ENCODE peak calls at places on chromosome 1, in five cellular contexts. J, T, N, A and I are unnamed samples.

GRCh38 chr1:207711285-207711684 is 40.6 kb upstream of the CD46 start:
- DNase-seq in A (peak; percentile 20), N (peak; percentile 9), J (no peak), T (no peak), I (no peak)

GRCh38 chr1:185155600-185156320 is 993 bp downstream of the TRMT1L start:
- DNase-seq in J (no peak), A (no peak), T (no peak), N (no peak), I (no peak)

GRCh38 chr1:212287261-212287895 is 2.2 kb downstream of the PPP2R5A start:
- DNase-seq in T (no peak), A (no peak), N (no peak), J (no peak), I (no peak)

GRCh38 chr1:35085421-35085820 is 6.2 kb downstream of the ZMYM1 start:
- DNase-seq in N (no peak), J (no peak), T (no peak), A (no peak), I (no peak)

GRCh38 chr1:173122344-173122880 is 71.7 kb upstream of the TNFSF18 start:
- DNase-seq in J (no peak), A (no peak), N (no peak), T (no peak), I (no peak)

GRCh38 chr1:96596226-96596625 is 125.4 kb upstream of the PTBP2 start:
- DNase-seq in T (no peak), J (no peak), A (peak; percentile 63), N (peak; percentile 50), I (no peak)

GRCh38 chr1:6252374-6252710 is 8.4 kb downstream of the HES3 start:
- DNase-seq in J (peak; percentile 13), T (no peak), A (no peak), N (no peak), I (no peak)

GRCh38 chr1:56297948-56298347 is 281.4 kb downstream of the PLPP3 start:
- DNase-seq in J (no peak), N (no peak), A (peak; percentile 83), T (no peak), I (no peak)

GRCh38 chr1:24849653-24850295 is 80.3 kb downstream of the RUNX3 start:
- DNase-seq in J (no peak), A (no peak), N (no peak), T (peak; percentile 25), I (peak; percentile 42)

GRCh38 chr1:106620521-106620954 is 435.9 kb upstream of the PRMT6 start:
- DNase-seq in T (no peak), A (no peak), N (no peak), J (no peak), I (no peak)

GRCh38 chr1:175555266-175555665 is 188.1 kb downstream of the TNR start:
- DNase-seq in N (no peak), T (no peak), A (no peak), J (no peak), I (no peak)

GRCh38 chr1:20366766-20367602 is 76.3 kb downstream of the VWA5B1 start:
- DNase-seq in A (peak; percentile 25), N (peak; percentile 43), T (no peak), J (no peak), I (peak; percentile 52)

GRCh38 chr1:197198911-197199310 is 52.4 kb upstream of the ASPM start:
- DNase-seq in J (no peak), N (no peak), A (no peak), T (no peak), I (no peak)

GRCh38 chr1:94741510-94741909 is 78.6 kb upstream of the SLC44A3 start:
- DNase-seq in N (no peak), T (no peak), J (no peak), A (no peak), I (no peak)

GRCh38 chr1:45892068-45892785 is 88.8 kb downstream of the MAST2 start:
- DNase-seq in A (peak; percentile 87), T (no peak), N (no peak), J (no peak), I (no peak)

GRCh38 chr1:204256531-204256930 is 42.7 kb upstream of the GOLT1A start:
- DNase-seq in A (no peak), J (no peak), T (no peak), N (no peak), I (no peak)
- H3K27ac ChIP-seq in A (no peak overlapping the region), J (no peak overlapping the region), T (peak overlapping the region; percentile 17), N (no peak overlapping the region), I (no peak overlapping the region)

DNA sequence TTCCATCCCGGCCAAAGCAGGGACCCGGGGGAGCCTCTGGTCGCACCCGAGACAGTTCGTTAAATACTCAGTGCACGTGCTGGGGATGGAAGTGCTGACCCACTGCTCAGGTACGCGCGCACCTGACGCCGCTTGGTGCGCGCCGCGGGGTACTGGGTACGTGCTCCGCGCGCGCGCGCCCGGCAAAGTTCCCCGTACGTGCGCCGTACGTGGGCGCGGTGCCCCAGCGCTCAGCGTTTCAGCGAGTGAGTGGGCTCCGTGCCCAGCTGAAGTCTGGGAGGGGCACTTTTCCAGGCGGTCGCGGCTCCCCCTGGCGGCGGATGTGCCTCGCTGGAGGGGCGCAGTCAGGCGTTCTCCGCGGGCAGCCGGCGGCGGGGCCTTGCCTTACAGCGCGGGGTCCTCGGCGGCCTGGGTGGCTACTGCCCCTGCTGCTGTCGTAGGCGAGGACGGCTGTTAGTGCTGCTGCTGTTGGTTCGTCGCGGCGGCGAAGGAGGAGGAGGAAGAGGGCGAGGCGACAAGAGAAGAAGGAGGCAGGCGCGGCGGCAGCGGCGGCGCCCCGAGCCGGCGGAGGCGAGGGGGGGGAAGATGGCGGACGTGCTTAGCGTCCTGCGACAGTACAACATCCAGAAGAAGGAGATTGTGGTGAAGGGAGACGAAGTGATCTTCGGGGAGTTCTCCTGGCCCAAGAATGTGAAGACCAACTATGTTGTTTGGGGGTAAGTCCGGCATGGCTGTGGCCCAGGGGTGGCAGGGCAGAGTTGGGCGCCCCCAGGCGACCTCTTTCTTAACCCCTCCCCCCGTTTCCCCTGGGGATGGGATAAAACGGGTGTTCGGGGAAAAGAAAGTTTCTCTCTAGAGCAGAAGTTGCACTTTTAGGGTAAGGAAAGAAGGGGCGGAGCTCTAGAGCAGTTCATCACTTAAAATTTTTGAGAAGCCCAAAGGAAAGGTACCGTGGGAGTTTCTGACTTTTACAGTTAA is at the start of gene CDC73:
- DNase-seq in J (peak; percentile 99), N (peak; percentile 83), A (peak; percentile 89), T (peak; percentile 98), I (peak; percentile 99)
- TF ChIP-seq EP300 in J (no peak), N (peak; percentile 64), A (peak; percentile 47), T (no peak), I (peak; percentile 76)

GRCh38 chr1:201599548-201599947 is 60.6 kb downstream of the NAV1 start:
- DNase-seq in N (no peak), J (no peak), T (no peak), A (no peak), I (no peak)

GRCh38 chr1:201597551-201598230 is 58.8 kb downstream of the NAV1 start:
- DNase-seq in J (no peak), A (no peak), N (no peak), T (peak; percentile 95), I (peak; percentile 87)

GRCh38 chr1:201598396-201598795 is 59.5 kb downstream of the NAV1 start:
- DNase-seq in A (no peak), N (no peak), T (no peak), J (no peak), I (no peak)

GRCh38 chr1:201596101-201596868 is 57.4 kb downstream of the NAV1 start:
- DNase-seq in N (no peak), T (no peak), J (no peak), A (no peak), I (no peak)

GRCh38 chr1:201598973-201599372 is 60.0 kb downstream of the NAV1 start:
- DNase-seq in T (no peak), A (no peak), J (no peak), N (no peak), I (no peak)
- H3K27ac ChIP-seq in T (peak overlapping the region; percentile 80), A (no peak overlapping the region), J (no peak overlapping the region), N (no peak overlapping the region), I (peak overlapping the region; percentile 45)

DNA sequence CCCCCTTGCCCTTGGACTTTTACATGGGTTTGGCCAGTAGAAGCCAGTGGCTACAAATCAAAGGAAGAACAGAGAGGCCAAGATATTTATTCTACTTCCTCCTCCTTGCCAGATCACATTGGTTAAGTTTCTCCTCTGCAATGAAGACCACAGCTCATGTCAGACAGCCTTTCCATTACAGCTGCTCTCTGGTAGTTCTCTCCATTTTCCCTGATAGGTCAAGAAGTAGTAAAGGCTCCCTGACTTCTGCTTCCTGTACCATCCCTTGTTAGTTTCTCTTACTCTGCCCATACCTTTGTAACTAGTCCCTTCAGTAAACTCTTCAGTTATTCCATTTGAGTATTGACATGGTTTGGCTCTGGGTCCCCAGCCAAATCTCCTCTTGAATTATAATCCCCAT is 27.8 kb downstream of the NME7 start:
- DNase-seq in A (no peak), J (no peak), N (no peak), T (no peak), I (no peak)
- TF ChIP-seq EP300 in A (no peak), J (no peak), N (no peak), T (no peak), I (no peak)

GRCh38 chr1:84691139-84691783 is 1.0 kb upstream of the SSX2IP start:
- DNase-seq in N (no peak), T (no peak), J (no peak), A (no peak), I (no peak)
- H3K27ac ChIP-seq in N (peak overlapping the region; percentile 78), T (peak overlapping the region; percentile 87), J (no peak overlapping the region), A (peak overlapping the region; percentile 73), I (peak overlapping the region; percentile 95)

GRCh38 chr1:30184393-30185141 is 538.8 kb downstream of the MATN1 start:
- DNase-seq in J (no peak), N (no peak), T (no peak), A (no peak), I (no peak)
- TF ChIP-seq EP300 in J (no peak), N (no peak), T (no peak), A (no peak), I (no peak)

DNA sequence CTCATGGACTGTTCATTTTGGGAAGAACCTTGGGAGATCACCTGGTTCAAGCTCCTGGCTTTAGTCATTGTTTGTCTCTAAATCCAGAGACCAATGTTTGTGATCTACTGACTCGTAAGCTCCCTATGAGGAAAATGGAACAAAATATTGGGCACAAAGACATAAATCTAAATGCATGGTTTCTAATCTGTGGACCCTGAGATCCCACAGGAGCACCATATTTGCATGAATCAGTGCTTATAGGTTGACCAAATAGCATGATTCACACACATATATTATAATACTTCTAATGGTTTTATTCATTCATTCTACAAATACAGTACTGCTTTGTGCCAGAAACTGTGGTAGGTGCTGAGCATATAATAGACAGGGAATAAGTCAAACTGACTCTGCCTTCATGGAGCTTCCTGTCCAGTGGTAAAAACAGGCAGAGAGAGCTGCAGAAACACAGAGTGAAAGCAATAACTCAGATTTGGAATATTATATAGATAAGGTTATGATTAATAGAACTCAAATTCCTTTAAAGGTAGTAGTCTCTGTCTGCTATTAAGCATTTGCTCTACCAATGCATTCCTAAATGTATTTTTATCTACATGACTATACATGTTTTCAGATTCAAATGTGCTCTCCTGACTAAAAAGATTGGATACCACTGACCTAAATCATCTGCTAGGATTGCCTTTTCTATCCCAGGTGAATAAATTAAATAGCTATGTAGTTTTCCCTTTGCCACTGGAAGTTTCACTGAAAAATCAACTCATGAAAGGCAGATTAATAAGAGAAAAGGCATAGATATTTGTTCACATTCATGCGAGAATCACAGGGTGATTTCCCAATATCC is 198.6 kb upstream of the CAMK1G start:
- DNase-seq in N (no peak), T (no peak), A (no peak), J (no peak), I (no peak)
- H3K27ac ChIP-seq in N (peak overlapping the region; percentile 26), T (no peak overlapping the region), A (no peak overlapping the region), J (no peak overlapping the region), I (no peak overlapping the region)